ENCODE peak calls at places on chromosome 10, in six cellular contexts. One of them, this sample, is unnamed. For H4K20me1, the result is how much of the 10 kb centered on the place peaks cover.

GRCh38 chr10:110634527-110635209 is 9.5 kb upstream of the RBM20 start:
- DNase-seq in OCI-LY7: no peak
- DNase-seq in SK-N-SH: peak
- DNase-seq in endothelial cell of umbilical vein: no peak
- DNase-seq in GM23248: no peak
- DNase-seq in astrocyte: no peak
- DNase-seq in this sample: peak

GRCh38 chr10:60175418-60175817 is 214.3 kb downstream of the ANK3 start:
- DNase-seq in OCI-LY7: no peak
- DNase-seq in astrocyte: peak
- DNase-seq in GM23248: peak
- DNase-seq in endothelial cell of umbilical vein: peak
- DNase-seq in SK-N-SH: peak
- DNase-seq in this sample: no peak

GRCh38 chr10:21495002-21495685 is 30.3 kb downstream of the SKIDA1 start:
- DNase-seq in GM23248: no peak
- DNase-seq in SK-N-SH: peak
- DNase-seq in endothelial cell of umbilical vein: peak
- DNase-seq in OCI-LY7: peak
- DNase-seq in astrocyte: no peak
- DNase-seq in this sample: peak

GRCh38 chr10:23412223-23412622 is 26.7 kb upstream of the OTUD1 start:
- DNase-seq in OCI-LY7: no peak
- DNase-seq in GM23248: peak
- DNase-seq in SK-N-SH: no peak
- DNase-seq in endothelial cell of umbilical vein: no peak
- DNase-seq in astrocyte: peak
- DNase-seq in this sample: no peak

GRCh38 chr10:48659790-48660189 is 24.9 kb upstream of the WDFY4 start:
- DNase-seq in OCI-LY7: peak
- DNase-seq in astrocyte: no peak
- DNase-seq in endothelial cell of umbilical vein: peak
- DNase-seq in SK-N-SH: peak
- DNase-seq in GM23248: peak
- DNase-seq in this sample: no peak

GRCh38 chr10:77049896-77050295 is 587.7 kb downstream of the KCNMA1 start:
- DNase-seq in astrocyte: peak
- DNase-seq in GM23248: peak
- DNase-seq in OCI-LY7: no peak
- DNase-seq in SK-N-SH: no peak
- DNase-seq in endothelial cell of umbilical vein: no peak
- DNase-seq in this sample: no peak

GRCh38 chr10:113302062-113302461 is 250.8 kb upstream of the HABP2 start:
- DNase-seq in astrocyte: no peak
- DNase-seq in GM23248: no peak
- DNase-seq in endothelial cell of umbilical vein: no peak
- DNase-seq in SK-N-SH: no peak
- DNase-seq in OCI-LY7: no peak
- DNase-seq in this sample: no peak

GRCh38 chr10:92756233-92757065 is 66.7 kb downstream of the HHEX start:
- DNase-seq in astrocyte: no peak
- DNase-seq in GM23248: no peak
- DNase-seq in OCI-LY7: peak
- DNase-seq in endothelial cell of umbilical vein: peak
- DNase-seq in SK-N-SH: no peak
- DNase-seq in this sample: no peak

GRCh38 chr10:113059001-113059780 is 109.1 kb downstream of the TCF7L2 start:
- DNase-seq in OCI-LY7: no peak
- DNase-seq in astrocyte: peak
- DNase-seq in GM23248: peak
- DNase-seq in SK-N-SH: peak
- DNase-seq in endothelial cell of umbilical vein: peak
- DNase-seq in this sample: no peak

GRCh38 chr10:113252650-113253560 is 299.9 kb upstream of the HABP2 start:
- DNase-seq in astrocyte: no peak
- DNase-seq in endothelial cell of umbilical vein: no peak
- DNase-seq in GM23248: no peak
- DNase-seq in SK-N-SH: peak
- DNase-seq in OCI-LY7: no peak
- DNase-seq in this sample: no peak

GRCh38 chr10:4470231-4470840 is 355.7 kb upstream of the AKR1E2 start:
- DNase-seq in astrocyte: peak
- DNase-seq in SK-N-SH: no peak
- DNase-seq in GM23248: peak
- DNase-seq in OCI-LY7: no peak
- DNase-seq in endothelial cell of umbilical vein: no peak
- DNase-seq in this sample: no peak

GRCh38 chr10:48879476-48879875 is 60.2 kb downstream of the LRRC18 start:
- DNase-seq in GM23248: no peak
- DNase-seq in astrocyte: no peak
- DNase-seq in OCI-LY7: no peak
- DNase-seq in endothelial cell of umbilical vein: no peak
- DNase-seq in SK-N-SH: no peak
- DNase-seq in this sample: no peak

GRCh38 chr10:60944910-60945297 is 919 bp upstream of the RHOBTB1 start:
- DNase-seq in astrocyte: no peak
- DNase-seq in OCI-LY7: no peak
- DNase-seq in endothelial cell of umbilical vein: no peak
- DNase-seq in GM23248: no peak
- DNase-seq in SK-N-SH: no peak
- DNase-seq in this sample: no peak

GRCh38 chr10:66671562-66671961 is 254.3 kb upstream of the LRRTM3 start:
- DNase-seq in endothelial cell of umbilical vein: no peak
- DNase-seq in astrocyte: no peak
- DNase-seq in GM23248: no peak
- DNase-seq in SK-N-SH: no peak
- DNase-seq in OCI-LY7: no peak
- DNase-seq in this sample: no peak

GRCh38 chr10:44233561-44234470 is 151.1 kb downstream of the CXCL12 start:
- DNase-seq in astrocyte: peak
- DNase-seq in GM23248: no peak
- DNase-seq in SK-N-SH: no peak
- DNase-seq in endothelial cell of umbilical vein: no peak
- DNase-seq in OCI-LY7: no peak
- DNase-seq in this sample: no peak

GRCh38 chr10:7610017-7610416 is 56.7 kb downstream of the ITIH5 start:
- DNase-seq in endothelial cell of umbilical vein: no peak
- DNase-seq in OCI-LY7: no peak
- DNase-seq in SK-N-SH: no peak
- DNase-seq in astrocyte: no peak
- DNase-seq in GM23248: peak
- DNase-seq in this sample: no peak

GRCh38 chr10:35394934-35395333 is 58.6 kb downstream of the CCNY start:
- DNase-seq in SK-N-SH: no peak
- DNase-seq in OCI-LY7: no peak
- DNase-seq in endothelial cell of umbilical vein: no peak
- DNase-seq in GM23248: no peak
- DNase-seq in astrocyte: no peak
- DNase-seq in this sample: no peak
- H4K20me1 ChIP-seq in SK-N-SH: half or more
- H4K20me1 ChIP-seq in OCI-LY7: under half
- H4K20me1 ChIP-seq in endothelial cell of umbilical vein: under half
- H4K20me1 ChIP-seq in GM23248: under half
- H4K20me1 ChIP-seq in astrocyte: half or more
- H4K20me1 ChIP-seq in this sample: half or more

DNA sequence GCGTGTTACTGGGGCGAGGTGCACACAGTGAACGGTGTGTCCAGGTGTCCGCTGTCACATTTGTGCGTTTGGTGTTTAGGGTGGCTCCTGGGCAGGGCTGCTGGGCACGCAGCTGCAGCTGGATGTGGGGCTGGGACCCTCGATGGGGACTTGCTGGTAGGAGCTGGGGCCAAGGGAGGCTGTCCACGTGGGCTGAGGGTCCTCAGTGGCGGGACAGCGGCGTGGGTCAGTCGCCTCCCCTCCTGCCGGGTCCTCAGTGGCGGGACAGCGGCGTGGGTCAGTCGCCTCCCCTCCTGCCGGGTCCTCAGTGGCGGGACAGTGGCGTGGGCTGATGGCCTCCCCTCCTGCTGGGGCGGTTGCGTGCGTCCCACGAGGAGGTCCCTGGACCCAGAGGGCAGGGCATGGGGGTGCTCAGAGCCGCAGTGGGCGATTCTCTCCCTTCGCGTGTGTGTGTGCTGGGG is 68.5 kb downstream of the INPP5A start:
- DNase-seq in astrocyte: no peak
- DNase-seq in SK-N-SH: no peak
- DNase-seq in GM23248: no peak
- DNase-seq in endothelial cell of umbilical vein: no peak
- DNase-seq in OCI-LY7: no peak
- DNase-seq in this sample: no peak
- H4K20me1 ChIP-seq in astrocyte: half or more
- H4K20me1 ChIP-seq in SK-N-SH: under half
- H4K20me1 ChIP-seq in GM23248: under half
- H4K20me1 ChIP-seq in endothelial cell of umbilical vein: under half
- H4K20me1 ChIP-seq in OCI-LY7: under half
- H4K20me1 ChIP-seq in this sample: half or more

GRCh38 chr10:1127629-1128028 is 71.4 kb downstream of the WDR37 start:
- DNase-seq in OCI-LY7: no peak
- DNase-seq in endothelial cell of umbilical vein: no peak
- DNase-seq in GM23248: no peak
- DNase-seq in astrocyte: no peak
- DNase-seq in SK-N-SH: no peak
- DNase-seq in this sample: no peak
- H4K20me1 ChIP-seq in OCI-LY7: under half
- H4K20me1 ChIP-seq in endothelial cell of umbilical vein: under half
- H4K20me1 ChIP-seq in GM23248: under half
- H4K20me1 ChIP-seq in astrocyte: under half
- H4K20me1 ChIP-seq in SK-N-SH: under half
- H4K20me1 ChIP-seq in this sample: under half

GRCh38 chr10:35352508-35352907 is 16.2 kb downstream of the CCNY start:
- DNase-seq in GM23248: no peak
- DNase-seq in astrocyte: no peak
- DNase-seq in SK-N-SH: no peak
- DNase-seq in OCI-LY7: no peak
- DNase-seq in endothelial cell of umbilical vein: no peak
- DNase-seq in this sample: peak

GRCh38 chr10:35355971-35356724 is 19.8 kb downstream of the CCNY start:
- DNase-seq in astrocyte: peak
- DNase-seq in endothelial cell of umbilical vein: no peak
- DNase-seq in GM23248: peak
- DNase-seq in SK-N-SH: no peak
- DNase-seq in OCI-LY7: no peak
- DNase-seq in this sample: no peak

GRCh38 chr10:35353399-35353798 is 17.1 kb downstream of the CCNY start:
- DNase-seq in astrocyte: no peak
- DNase-seq in GM23248: no peak
- DNase-seq in endothelial cell of umbilical vein: no peak
- DNase-seq in SK-N-SH: no peak
- DNase-seq in OCI-LY7: no peak
- DNase-seq in this sample: no peak

GRCh38 chr10:35352097-35352496 is 15.8 kb downstream of the CCNY start:
- DNase-seq in SK-N-SH: no peak
- DNase-seq in astrocyte: no peak
- DNase-seq in OCI-LY7: no peak
- DNase-seq in GM23248: no peak
- DNase-seq in endothelial cell of umbilical vein: no peak
- DNase-seq in this sample: no peak

GRCh38 chr10:35353805-35354204 is 17.5 kb downstream of the CCNY start:
- DNase-seq in GM23248: peak
- DNase-seq in astrocyte: no peak
- DNase-seq in SK-N-SH: no peak
- DNase-seq in endothelial cell of umbilical vein: no peak
- DNase-seq in OCI-LY7: peak
- DNase-seq in this sample: no peak
- H4K20me1 ChIP-seq in GM23248: under half
- H4K20me1 ChIP-seq in astrocyte: half or more
- H4K20me1 ChIP-seq in SK-N-SH: half or more
- H4K20me1 ChIP-seq in endothelial cell of umbilical vein: under half
- H4K20me1 ChIP-seq in OCI-LY7: under half
- H4K20me1 ChIP-seq in this sample: half or more

GRCh38 chr10:131909014-131909808 is 8.4 kb downstream of the PPP2R2D start:
- DNase-seq in endothelial cell of umbilical vein: no peak
- DNase-seq in GM23248: no peak
- DNase-seq in SK-N-SH: no peak
- DNase-seq in astrocyte: no peak
- DNase-seq in OCI-LY7: no peak
- DNase-seq in this sample: no peak

GRCh38 chr10:131912620-131913019 is 11.8 kb downstream of the PPP2R2D start:
- DNase-seq in SK-N-SH: no peak
- DNase-seq in endothelial cell of umbilical vein: no peak
- DNase-seq in astrocyte: no peak
- DNase-seq in GM23248: no peak
- DNase-seq in OCI-LY7: no peak
- DNase-seq in this sample: no peak

GRCh38 chr10:131910663-131911314 is 10.0 kb downstream of the PPP2R2D start:
- DNase-seq in SK-N-SH: no peak
- DNase-seq in astrocyte: no peak
- DNase-seq in endothelial cell of umbilical vein: no peak
- DNase-seq in GM23248: no peak
- DNase-seq in OCI-LY7: no peak
- DNase-seq in this sample: no peak

GRCh38 chr10:131909929-131910328 is 9.1 kb downstream of the PPP2R2D start:
- DNase-seq in OCI-LY7: no peak
- DNase-seq in endothelial cell of umbilical vein: no peak
- DNase-seq in SK-N-SH: no peak
- DNase-seq in astrocyte: no peak
- DNase-seq in GM23248: no peak
- DNase-seq in this sample: no peak

GRCh38 chr10:131911451-131911850 is 10.6 kb downstream of the PPP2R2D start:
- DNase-seq in OCI-LY7: no peak
- DNase-seq in GM23248: no peak
- DNase-seq in SK-N-SH: no peak
- DNase-seq in astrocyte: no peak
- DNase-seq in endothelial cell of umbilical vein: no peak
- DNase-seq in this sample: no peak
- H4K20me1 ChIP-seq in OCI-LY7: under half
- H4K20me1 ChIP-seq in GM23248: under half
- H4K20me1 ChIP-seq in SK-N-SH: half or more
- H4K20me1 ChIP-seq in astrocyte: half or more
- H4K20me1 ChIP-seq in endothelial cell of umbilical vein: under half
- H4K20me1 ChIP-seq in this sample: half or more

DNA sequence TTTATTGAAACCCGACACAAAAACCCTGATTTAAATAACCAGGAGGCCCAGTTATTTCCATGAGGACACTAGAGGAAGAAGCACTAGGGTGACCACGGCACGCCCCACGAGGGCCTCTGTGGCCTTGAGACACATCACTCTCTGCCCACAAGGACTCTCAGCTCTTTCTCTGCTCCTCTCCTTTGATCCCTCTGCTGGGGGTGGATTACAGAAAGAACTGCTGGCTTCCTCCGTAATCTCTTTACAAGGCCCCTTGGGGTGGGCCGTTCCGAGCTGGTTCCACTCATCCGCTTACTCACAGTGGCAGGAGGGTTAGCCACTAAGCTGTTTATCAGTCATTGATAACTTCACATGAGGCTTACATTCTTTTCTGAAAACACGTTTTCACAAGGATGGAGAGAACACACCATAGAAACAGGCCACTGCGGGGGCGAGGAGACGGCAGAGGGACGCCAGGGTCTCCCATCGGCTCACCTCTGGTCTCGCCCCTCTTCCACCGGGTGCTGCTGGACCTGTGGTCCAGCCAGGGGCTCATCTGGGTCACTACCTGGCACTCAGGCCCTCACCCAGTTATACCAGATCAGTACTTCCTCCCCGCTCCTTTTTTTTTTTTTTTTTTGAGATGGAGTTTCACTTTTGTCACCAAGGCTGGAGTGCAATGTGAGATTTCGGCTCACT is 17.6 kb upstream of the PFKFB3 start:
- DNase-seq in OCI-LY7: no peak
- DNase-seq in GM23248: no peak
- DNase-seq in astrocyte: no peak
- DNase-seq in SK-N-SH: peak
- DNase-seq in endothelial cell of umbilical vein: no peak
- DNase-seq in this sample: no peak
- H4K20me1 ChIP-seq in OCI-LY7: under half
- H4K20me1 ChIP-seq in GM23248: under half
- H4K20me1 ChIP-seq in astrocyte: under half
- H4K20me1 ChIP-seq in SK-N-SH: under half
- H4K20me1 ChIP-seq in endothelial cell of umbilical vein: under half
- H4K20me1 ChIP-seq in this sample: under half

This sample was measured in DND-41.